ENCODE peak calls at places on chromosomes 7 and 10, in five cellular contexts. Z is HEK293T, V is H1, O is HepG2, P is GM12878. U is an unnamed sample.
A peak's percentile ranks its signal among the peaks of the same experiment; 100 is the strongest.

GRCh38 chr10:133124357-133125211 is 35.4 kb upstream of the KNDC1 start:
- DNase-seq in O (no peak), V (peak; percentile 88), Z (peak; percentile 82), P (no peak), U (no peak)

GRCh38 chr10:133161486-133162051 is 1.6 kb downstream of the KNDC1 start:
- DNase-seq in V (no peak), O (no peak), P (no peak), Z (no peak), U (no peak)

GRCh38 chr7:66359656-66360211 is 154.6 kb downstream of the TPST1 start:
- DNase-seq in V (no peak), O (no peak), Z (no peak), P (no peak), U (no peak)

GRCh38 chr7:13017881-13018280 is 330.4 kb downstream of the ARL4A start:
- DNase-seq in P (no peak), Z (no peak), O (no peak), V (no peak), U (no peak)

GRCh38 chr7:479948-480499 is 39.6 kb downstream of the PDGFA start:
- DNase-seq in V (peak; percentile 52), Z (no peak), P (no peak), O (no peak), U (no peak)

GRCh38 chr7:128767475-128768110 is 8.0 kb downstream of the OPN1SW start:
- DNase-seq in O (no peak), Z (no peak), P (no peak), V (no peak), U (no peak)

GRCh38 chr7:99623702-99624447 is 7.1 kb downstream of the ZSCAN25 start:
- DNase-seq in P (no peak), Z (no peak), O (no peak), V (no peak), U (no peak)

GRCh38 chr7:117871778-117872538 is 1.3 kb downstream of the CTTNBP2 start:
- DNase-seq in P (no peak), Z (peak; percentile 22), V (peak; percentile 68), O (no peak), U (peak; percentile 13)

GRCh38 chr10:58143944-58144343 is 123.8 kb downstream of the IPMK start:
- DNase-seq in Z (no peak), V (no peak), P (no peak), O (no peak), U (no peak)

GRCh38 chr10:124006526-124006925 is 86.9 kb downstream of the CHST15 start:
- DNase-seq in V (no peak), P (no peak), Z (no peak), O (no peak), U (no peak)

GRCh38 chr7:45881759-45882464 is 6.4 kb upstream of the IGFBP1 start:
- DNase-seq in O (peak; percentile 98), Z (no peak), V (no peak), P (no peak), U (no peak)

GRCh38 chr7:138667535-138667934 is 33.6 kb downstream of the SVOPL start:
- DNase-seq in P (no peak), O (no peak), Z (no peak), V (no peak), U (no peak)

GRCh38 chr7:50497968-50498367 is 47.8 kb upstream of the FIGNL1 start:
- DNase-seq in V (no peak), P (no peak), Z (no peak), O (no peak), U (no peak)

GRCh38 chr7:12584940-12585339 is 14.4 kb downstream of the SCIN start:
- DNase-seq in O (no peak), V (no peak), P (peak; percentile 46), Z (no peak), U (no peak)

GRCh38 chr7:31890198-31890597 is 180.0 kb downstream of the PDE1C start:
- DNase-seq in O (no peak), Z (no peak), V (no peak), P (peak; percentile 39), U (no peak)

GRCh38 chr7:13411641-13412040 is 577.8 kb downstream of the ETV1 start:
- DNase-seq in P (no peak), Z (no peak), V (no peak), O (no peak), U (no peak)

GRCh38 chr10:129096340-129096984 is 370.6 kb upstream of the MGMT start:
- DNase-seq in O (no peak), Z (no peak), V (no peak), P (no peak), U (no peak)

GRCh38 chr10:10865303-10865702 is 152.4 kb upstream of the CELF2 start:
- DNase-seq in O (no peak), P (no peak), V (no peak), Z (no peak), U (no peak)

GRCh38 chr10:120514035-120514620 is 57.1 kb downstream of the PLPP4 start:
- DNase-seq in O (peak; percentile 24), V (peak; percentile 83), Z (peak; percentile 76), P (no peak), U (peak; percentile 51)
- TF ChIP-seq SUZ12 in O (no peak), V (no peak), Z (no peak), P (no peak), U (no peak)

GRCh38 chr10:98956576-98957260 is 278.9 kb downstream of the HPSE2 start:
- DNase-seq in Z (no peak), P (no peak), O (no peak), V (no peak), U (no peak)
- TF ChIP-seq SUZ12 in Z (no peak), P (no peak), O (no peak), V (no peak), U (no peak)

DNA sequence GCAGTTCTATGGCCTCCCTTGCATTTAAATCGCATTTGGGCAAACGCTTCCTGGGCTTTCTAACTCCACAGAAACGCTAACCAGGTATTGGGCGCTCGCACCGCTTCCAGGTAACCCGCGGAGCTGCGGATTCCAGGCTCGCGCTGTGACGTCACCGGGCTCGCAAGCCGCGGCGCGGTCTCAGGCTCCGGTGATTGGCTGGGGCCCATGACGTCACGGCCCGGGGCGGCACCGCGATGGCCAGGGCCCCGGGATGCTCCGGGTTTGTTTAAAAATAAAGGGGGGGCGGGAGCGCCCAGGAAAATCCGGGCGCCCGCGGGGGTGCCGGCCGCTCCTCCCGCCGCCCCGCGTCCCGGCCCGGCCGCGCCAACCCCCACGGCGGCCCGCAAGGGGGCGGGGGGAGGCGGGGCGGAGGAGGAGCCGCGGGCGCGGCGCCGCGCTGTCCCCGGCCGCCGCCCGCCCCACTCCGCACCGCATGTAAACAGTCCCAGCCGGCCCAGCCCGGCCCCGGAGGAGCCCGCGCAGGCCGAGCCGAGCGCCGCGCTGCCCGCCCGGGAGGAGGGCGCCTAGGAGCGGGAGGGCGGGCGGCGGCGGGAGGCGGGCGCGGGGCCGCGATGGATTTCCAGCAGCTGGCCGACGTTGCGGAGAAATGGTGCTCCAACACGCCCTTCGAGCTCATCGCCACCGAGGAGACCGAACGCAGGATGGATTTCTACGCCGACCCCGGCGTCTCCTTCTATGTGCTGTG is at the start of gene MTURN:
- DNase-seq in V (peak; percentile 96), O (peak; percentile 54), Z (peak; percentile 95), P (peak; percentile 4), U (peak; percentile 89)
- TF ChIP-seq SUZ12 in V (no peak), O (no peak), Z (no peak), P (no peak), U (no peak)

GRCh38 chr7:139821349-139822115 is 7.5 kb upstream of the TBXAS1 start:
- DNase-seq in O (no peak), Z (no peak), P (no peak), V (no peak), U (no peak)

GRCh38 chr7:139820089-139820488 is 9.0 kb upstream of the TBXAS1 start:
- DNase-seq in P (no peak), V (no peak), O (no peak), Z (no peak), U (no peak)

GRCh38 chr7:139823855-139824670 is 5.0 kb upstream of the TBXAS1 start:
- DNase-seq in V (no peak), Z (no peak), P (no peak), O (no peak), U (no peak)

GRCh38 chr7:139825666-139826290 is 3.3 kb upstream of the TBXAS1 start:
- DNase-seq in O (no peak), Z (no peak), V (no peak), P (no peak), U (no peak)

GRCh38 chr7:139822855-139823254 is 6.2 kb upstream of the TBXAS1 start:
- DNase-seq in Z (no peak), P (no peak), O (no peak), V (no peak), U (no peak)
- TF ChIP-seq SUZ12 in Z (no peak), P (no peak), O (no peak), V (no peak), U (no peak)

GRCh38 chr7:40579401-40579800 is 444.6 kb downstream of the SUGCT start:
- DNase-seq in V (no peak), O (no peak), P (no peak), Z (no peak), U (no peak)
- TF ChIP-seq SUZ12 in V (no peak), O (no peak), P (no peak), Z (no peak), U (no peak)

GRCh38 chr10:112605063-112605462 is 158.0 kb downstream of the VTI1A start:
- DNase-seq in O (no peak), P (no peak), V (no peak), Z (no peak), U (no peak)

GRCh38 chr10:112607506-112607905 is 160.5 kb downstream of the VTI1A start:
- DNase-seq in Z (no peak), V (no peak), O (no peak), P (no peak), U (no peak)

GRCh38 chr10:112601214-112602090 is 154.4 kb downstream of the VTI1A start:
- DNase-seq in P (no peak), V (no peak), O (no peak), Z (no peak), U (no peak)

DNA sequence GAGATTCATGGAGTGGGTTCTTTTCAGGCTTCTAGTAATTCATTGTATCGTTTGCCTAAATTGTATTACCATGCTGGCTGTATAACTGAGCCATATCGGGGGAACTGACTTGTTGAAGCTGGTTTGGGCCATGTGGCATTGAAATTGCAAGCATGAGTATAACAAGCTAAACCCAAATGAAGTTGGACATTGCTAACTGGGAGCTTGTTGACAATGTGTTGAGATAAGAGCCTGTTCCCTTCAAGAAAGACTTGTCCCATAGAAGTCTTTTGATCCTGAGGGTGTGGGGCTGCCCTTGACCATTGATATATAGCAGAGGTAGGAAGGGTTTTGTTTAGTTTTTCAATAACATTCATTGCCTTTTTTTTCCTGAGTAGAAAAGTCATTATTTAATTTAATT is 156.0 kb downstream of the VTI1A start:
- DNase-seq in O (peak; percentile 15), P (no peak), V (no peak), Z (no peak), U (no peak)
- TF ChIP-seq SUZ12 in O (no peak), P (no peak), V (no peak), Z (no peak), U (no peak)

GRCh38 chr7:28180364-28181147 is at the start of gene JAZF1:
- DNase-seq in P (no peak), V (peak; percentile 81), Z (peak; percentile 66), O (no peak), U (peak; percentile 63)
- TF ChIP-seq SUZ12 in P (no peak), V (no peak), Z (no peak), O (no peak), U (no peak)

U was measured in NT2/D1.